ENCODE peak calls at places on chromosomes 16 and 17, in eight cellular contexts. R is gastrocnemius medialis; M is stimulated activated CD4-positive, alpha-beta T cell treated with anti-CD3 and anti-CD28 coated beads, Interleukin-4, amount 100 ng/mL, for 4 hours; Z is ELF-1; S is stimulated activated effector memory CD8-positive, alpha-beta T cell treated with anti-CD3 and anti-CD28 coated beads, Interleukin-12 subunit alpha, Interleukin-12 subunit beta, amount 100 ng/mL, for 72 hours; Q is AG10803; T is substantia nigra; W is RWPE1. H is an unnamed sample.
A peak's percentile ranks its signal among the peaks of the same experiment; 100 is the strongest.

GRCh38 chr17:4987767-4988083 is 250 bp upstream of the CAMTA2 start:
- DNase-seq in R (no peak), Q (no peak), S (no peak), T (no peak), Z (no peak), W (no peak), M (no peak), H (no peak)

GRCh38 chr17:37671813-37672544 is 28.7 kb upstream of the DDX52 start:
- DNase-seq in W (peak; percentile 87), M (no peak), Z (no peak), T (no peak), S (no peak), Q (peak; percentile 95), R (no peak), H (no peak)

GRCh38 chr17:4230142-4230541 is 33.6 kb downstream of the ANKFY1 start:
- DNase-seq in Z (peak; percentile 88), T (no peak), S (no peak), R (peak; percentile 75), W (peak; percentile 81), M (no peak), Q (peak; percentile 99), H (no peak)

GRCh38 chr17:75914643-75915265 is 10.1 kb upstream of the MRPL38 start:
- DNase-seq in Q (no peak), T (no peak), M (no peak), W (no peak), R (no peak), Z (no peak), S (no peak), H (no peak)

GRCh38 chr17:80261159-80261894 is 675 bp downstream of the RNF213 start:
- DNase-seq in R (peak; percentile 46), Z (peak; percentile 95), W (peak; percentile 36), T (peak; percentile 26), M (peak; percentile 59), Q (peak; percentile 62), S (peak; percentile 51), H (no peak)

GRCh38 chr17:76544123-76544915 is 4.5 kb downstream of the PRCD start:
- DNase-seq in W (no peak), S (no peak), Z (peak; percentile 65), M (no peak), Q (no peak), T (peak; percentile 45), R (no peak), H (no peak)

GRCh38 chr17:28575126-28575795 is 1.4 kb downstream of the ALDOC start:
- DNase-seq in R (no peak), M (no peak), W (no peak), S (no peak), T (peak; percentile 77), Z (peak; percentile 31), Q (no peak), H (no peak)

GRCh38 chr17:77128895-77129567 is 11.7 kb upstream of the SEC14L1 start:
- DNase-seq in Q (no peak), T (no peak), W (no peak), M (no peak), S (no peak), R (no peak), Z (no peak), H (no peak)

GRCh38 chr17:556431-556995 is 158.1 kb downstream of the VPS53 start:
- DNase-seq in R (no peak), Z (no peak), Q (no peak), T (no peak), W (no peak), S (no peak), M (no peak), H (no peak)

GRCh38 chr17:61254894-61255293 is 144.7 kb upstream of the TBX2 start:
- DNase-seq in Z (no peak), R (no peak), M (no peak), S (no peak), T (no peak), W (no peak), Q (no peak), H (no peak)

GRCh38 chr16:3999479-3999868 is 116.8 kb downstream of the ADCY9 start:
- DNase-seq in R (no peak), W (no peak), M (no peak), T (no peak), Z (peak; percentile 79), Q (peak; percentile 82), S (no peak), H (no peak)

GRCh38 chr17:82881900-82882714 is 42.3 kb upstream of the ZNF750 start:
- DNase-seq in M (no peak), S (no peak), T (peak; percentile 49), Z (peak; percentile 65), W (no peak), Q (peak; percentile 15), R (peak; percentile 70), H (no peak)

H was measured in GM12892.